ENCODE peak calls at places on chromosomes 16 and 17, in four cellular contexts. C is WTC11, Y is K562, I is HepG2. O is an unnamed sample.

GRCh38 chr17:74972107-74972972 is at the start of gene HID1:
- DNase-seq in C (peak; percentile 89), I (peak; percentile 73), Y (peak; percentile 94), O (no peak)

GRCh38 chr16:51818342-51818944 is 667.4 kb upstream of the SALL1 start:
- DNase-seq in C (peak; percentile 80), I (peak; percentile 31), Y (no peak), O (no peak)

GRCh38 chr17:80860703-80861359 is 130.8 kb upstream of the CHMP6 start:
- DNase-seq in Y (no peak), I (no peak), C (no peak), O (no peak)

GRCh38 chr16:17845031-17845430 is 374.3 kb upstream of the XYLT1 start:
- DNase-seq in C (no peak), I (no peak), Y (no peak), O (no peak)

GRCh38 chr17:75159196-75160031 is 5.1 kb upstream of the JPT1 start:
- DNase-seq in I (no peak), Y (no peak), C (no peak), O (no peak)

GRCh38 chr17:75849724-75850123 is 5.4 kb downstream of the WBP2 start:
- DNase-seq in Y (peak; percentile 49), C (no peak), I (no peak), O (no peak)

GRCh38 chr16:86512301-86512859 is 2.1 kb downstream of the FOXF1 start:
- DNase-seq in C (no peak), I (no peak), Y (no peak), O (no peak)

GRCh38 chr17:57091186-57091618 is 6.2 kb downstream of the AKAP1 start:
- DNase-seq in Y (no peak), I (no peak), C (no peak), O (no peak)

GRCh38 chr16:82782715-82783251 is 156.0 kb downstream of the CDH13 start:
- DNase-seq in I (no peak), C (peak; percentile 36), Y (no peak), O (no peak)

GRCh38 chr16:57620316-57621231 is 7.9 kb upstream of the ADGRG1 start:
- DNase-seq in I (no peak), C (no peak), Y (no peak), O (no peak)

GRCh38 chr17:28663723-28664122 is 1.7 kb downstream of the SUPT6H start:
- DNase-seq in I (no peak), Y (no peak), C (no peak), O (no peak)

GRCh38 chr17:82202981-82203380 is 9.7 kb downstream of the CCDC57 start:
- DNase-seq in Y (no peak), C (no peak), I (no peak), O (no peak)

GRCh38 chr16:84785843-84786538 is 33.8 kb upstream of the CRISPLD2 start:
- DNase-seq in I (peak; percentile 34), Y (no peak), C (no peak), O (no peak)

GRCh38 chr17:17811381-17812210 is 25.2 kb downstream of the SREBF1 start:
- DNase-seq in C (peak; percentile 58), I (peak; percentile 70), Y (peak; percentile 31), O (no peak)

GRCh38 chr16:50530277-50531236 is 17.6 kb upstream of the NKD1 start:
- DNase-seq in C (no peak), Y (no peak), I (peak; percentile 97), O (no peak)

GRCh38 chr16:54942353-54942943 is 11.8 kb downstream of the IRX5 start:
- DNase-seq in C (no peak), Y (no peak), I (no peak), O (no peak)

GRCh38 chr16:68470461-68471150 is 22.3 kb upstream of the SMPD3 start:
- DNase-seq in I (no peak), Y (no peak), C (no peak), O (peak; percentile 94)

GRCh38 chr16:88758944-88759244 is 26.1 kb downstream of the PIEZO1 start:
- DNase-seq in I (no peak), Y (no peak), C (no peak), O (no peak)

GRCh38 chr16:89827383-89828198 is 684 bp upstream of the SPIRE2 start:
- DNase-seq in I (peak; percentile 79), C (peak; percentile 63), Y (no peak), O (no peak)

GRCh38 chr16:88438084-88438870 is 14.8 kb upstream of the ZFPM1 start:
- DNase-seq in I (no peak), Y (no peak), C (no peak), O (no peak)

GRCh38 chr16:55543470-55543869 is 23.0 kb upstream of the CAPNS2 start:
- DNase-seq in Y (no peak), I (peak; percentile 35), C (no peak), O (no peak)

GRCh38 chr16:1531638-1531910 is 1.9 kb upstream of the TMEM204 start:
- DNase-seq in C (no peak), Y (no peak), I (no peak), O (no peak)

GRCh38 chr16:53898993-53899392 is 195.0 kb downstream of the FTO start:
- DNase-seq in Y (no peak), C (no peak), I (peak; percentile 43), O (no peak)

GRCh38 chr17:81393684-81394376 is 1.4 kb upstream of the BAHCC1 start:
- DNase-seq in Y (peak; percentile 97), C (peak; percentile 100), I (peak; percentile 100), O (peak; percentile 40)

GRCh38 chr17:50266384-50267073 is 7.7 kb upstream of the TMEM92 start:
- DNase-seq in C (no peak), Y (no peak), I (peak; percentile 53), O (no peak)

GRCh38 chr17:58277107-58277506 is 3.6 kb downstream of the MPO start:
- DNase-seq in Y (peak; percentile 63), C (no peak), I (no peak), O (no peak)

GRCh38 chr16:53414381-53414780 is 19.9 kb upstream of the RBL2 start:
- DNase-seq in Y (no peak), C (no peak), I (no peak), O (no peak)

GRCh38 chr17:63823659-63824331 is 3.4 kb upstream of the PSMC5 start:
- DNase-seq in C (no peak), Y (no peak), I (no peak), O (no peak)
- TF ChIP-seq CBFB in C (no peak), Y (no peak), I (no peak), O (no peak)

GRCh38 chr16:28859326-28859725 is 4.3 kb upstream of the SH2B1 start:
- DNase-seq in C (no peak), I (no peak), Y (no peak), O (no peak)
- TF ChIP-seq CBFB in C (no peak), I (no peak), Y (no peak), O (no peak)

DNA sequence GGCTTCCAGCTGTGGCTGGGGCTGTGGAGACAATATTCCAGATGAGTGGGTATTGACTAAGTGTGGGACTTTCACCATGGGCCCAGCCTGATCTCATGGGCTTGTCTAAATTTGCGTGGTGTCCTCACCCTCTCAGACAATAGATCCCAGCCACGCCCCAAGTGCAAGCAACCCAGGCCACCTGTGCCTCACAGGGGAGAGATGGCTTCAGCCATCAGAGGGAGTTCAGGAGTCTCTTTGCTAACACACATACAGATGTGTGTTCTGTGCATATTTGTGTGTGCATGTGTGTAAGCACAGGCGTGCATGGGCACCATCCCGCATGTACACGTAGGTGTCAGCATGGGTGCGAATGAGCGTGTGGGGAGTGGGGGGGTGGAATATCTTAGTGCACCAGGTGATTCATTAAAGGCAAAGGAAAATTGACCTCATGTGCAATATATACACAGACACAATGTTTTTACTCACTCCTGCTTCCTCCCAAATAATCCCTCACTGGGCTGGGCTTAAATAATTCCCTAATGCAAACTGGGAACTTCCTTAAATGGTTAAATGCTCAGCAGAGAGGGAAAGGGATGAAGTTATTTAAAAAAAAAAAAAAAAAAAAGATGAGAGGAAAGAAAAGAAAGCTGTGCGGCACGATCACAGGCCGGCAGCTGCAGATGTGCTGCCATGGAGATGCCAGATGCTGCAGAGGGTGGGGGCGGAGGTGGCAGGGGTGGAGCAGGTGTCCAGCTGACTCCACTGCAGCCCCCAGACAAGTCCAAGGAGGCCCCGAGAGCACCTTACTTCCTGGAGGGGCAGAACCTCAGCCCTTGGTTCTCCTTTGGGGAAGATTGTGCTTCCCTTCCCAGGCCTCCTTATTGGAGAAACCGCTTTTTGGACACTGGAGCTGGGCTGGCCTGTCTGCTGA is 24.0 kb upstream of the CDC42EP4 start:
- DNase-seq in C (no peak), Y (no peak), I (no peak), O (no peak)
- TF ChIP-seq CBFB in C (no peak), Y (no peak), I (no peak), O (no peak)

DNA sequence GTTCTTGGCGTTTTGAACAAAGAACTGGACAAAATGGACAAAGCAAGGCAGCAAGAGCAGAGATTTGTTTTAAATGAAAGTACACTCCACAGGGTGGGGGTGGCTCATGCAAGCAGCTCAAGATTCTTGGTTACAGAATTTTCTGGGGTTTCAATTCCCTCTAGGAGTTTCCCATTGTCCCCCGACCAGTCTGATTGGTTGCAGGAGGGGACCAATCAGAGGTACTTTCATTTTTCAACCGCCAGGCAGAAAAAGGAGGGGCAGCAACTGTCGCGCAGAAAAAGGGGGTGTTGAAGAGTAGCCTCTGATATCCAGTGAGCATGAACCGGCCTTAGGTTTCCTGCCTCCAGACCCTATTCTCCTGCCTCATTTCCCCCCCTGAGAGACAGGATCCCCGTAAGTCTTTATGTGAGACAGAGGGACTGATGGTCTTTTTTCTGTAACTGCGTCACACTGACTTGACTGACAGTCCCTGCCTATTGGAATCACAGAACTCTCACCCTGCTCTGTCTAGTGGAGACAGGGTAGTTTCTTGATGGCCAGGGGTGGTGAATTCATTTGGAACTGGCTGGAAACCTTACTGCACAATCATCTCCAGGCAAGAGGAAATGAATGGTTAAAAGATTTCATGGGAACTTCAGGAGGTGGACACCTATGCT is 59.4 kb upstream of the ALOX12 start:
- DNase-seq in I (no peak), C (no peak), Y (no peak), O (no peak)
- TF ChIP-seq CBFB in I (no peak), C (no peak), Y (no peak), O (no peak)

GRCh38 chr17:1947229-1947742 is 77.8 kb downstream of the RTN4RL1 start:
- DNase-seq in Y (no peak), C (no peak), I (peak; percentile 36), O (no peak)
- TF ChIP-seq CBFB in Y (no peak), C (no peak), I (no peak), O (no peak)

GRCh38 chr17:32275060-32276042 is 9.7 kb downstream of the RHBDL3 start:
- DNase-seq in Y (peak; percentile 83), C (peak; percentile 54), I (no peak), O (no peak)
- TF ChIP-seq CBFB in Y (no peak), C (no peak), I (no peak), O (no peak)